ENCODE peak calls at places on chromosomes 3 and 15, in seven cellular contexts. J is NCI-H1694; H is activated CD4-positive, alpha-beta T cell treated with anti-CD3 and anti-CD28 coated beads for 48 hours; U is stimulated activated CD4-positive, alpha-beta T cell treated with anti-CD3 and anti-CD28 coated beads, TNF-alpha, amount 100 ng/mL, for 1 hour; X is stimulated activated naive CD4-positive, alpha-beta T cell; R is AG20443; Y is RWPE1. E is an unnamed sample.

GRCh38 chr15:49675051-49675450 is 54.2 kb downstream of the DTWD1 start:
- DNase-seq in R (peak), U (no peak), X (no peak), Y (peak), H (no peak), J (no peak), E (no peak)

GRCh38 chr15:58179741-58180381 is 41.7 kb downstream of the AQP9 start:
- DNase-seq in X (no peak), Y (peak), H (no peak), U (no peak), J (no peak), R (peak), E (no peak)

GRCh38 chr3:195802261-195802701 is 9.4 kb downstream of the MUC4 start:
- DNase-seq in R (no peak), J (no peak), H (peak), Y (no peak), X (no peak), U (no peak), E (no peak)

GRCh38 chr15:99310745-99311144 is 59.5 kb downstream of the LRRC28 start:
- DNase-seq in J (no peak), U (no peak), H (no peak), Y (no peak), R (no peak), X (no peak), E (no peak)

GRCh38 chr15:71687902-71688508 is 122.3 kb upstream of the NR2E3 start:
- DNase-seq in X (no peak), Y (no peak), H (no peak), U (no peak), R (no peak), J (no peak), E (no peak)

GRCh38 chr3:127786358-127787070 is 35.8 kb downstream of the MGLL start:
- DNase-seq in U (no peak), H (no peak), J (peak), Y (no peak), X (no peak), R (peak), E (no peak)

GRCh38 chr3:196053487-196053886 is 28.4 kb downstream of the TFRC start:
- DNase-seq in J (no peak), H (no peak), U (no peak), R (no peak), X (no peak), Y (no peak), E (no peak)

GRCh38 chr3:120450914-120451669 is at the start of gene FSTL1:
- DNase-seq in R (peak), J (no peak), H (no peak), Y (no peak), X (no peak), U (no peak), E (no peak)

GRCh38 chr3:28672411-28672810 is 323.8 kb upstream of the AZI2 start:
- DNase-seq in Y (no peak), J (no peak), H (no peak), U (no peak), R (peak), X (no peak), E (no peak)

GRCh38 chr15:39896837-39897236 is 23.2 kb downstream of the GPR176 start:
- DNase-seq in Y (no peak), H (no peak), J (no peak), R (peak), U (no peak), X (no peak), E (no peak)

GRCh38 chr3:9749663-9750555 is at the start of gene OGG1:
- DNase-seq in U (peak), J (peak), X (peak), Y (peak), H (peak), R (peak), E (peak)